ENCODE peak calls at places on chromosomes 13 and 19, in four cellular contexts. I is NCI-H2227 treated with DMSO at 0.1 percent for 48 hours, N is left ventricle myocardium inferior, W is cardiac muscle cell. L is an unnamed sample.

GRCh38 chr13:48155850-48156249 is 60.9 kb upstream of the MED4 start:
- DNase-seq in W (no peak), N (no peak), I (no peak), L (no peak)

GRCh38 chr13:75704942-75705320 is 68.8 kb downstream of the LMO7 start:
- DNase-seq in W (no peak), I (no peak), N (no peak), L (no peak)

GRCh38 chr19:4930664-4931063 is 21.4 kb downstream of the UHRF1 start:
- DNase-seq in N (no peak), W (no peak), I (no peak), L (no peak)

GRCh38 chr19:58277197-58277596 is 1.6 kb upstream of the ZNF8 start:
- DNase-seq in N (no peak), I (no peak), W (no peak), L (no peak)

GRCh38 chr19:30105316-30105715 is 163.3 kb downstream of the URI1 start:
- DNase-seq in W (no peak), N (no peak), I (no peak), L (no peak)

GRCh38 chr13:50375792-50376191 is 360.5 kb downstream of the KCNRG start:
- DNase-seq in N (no peak), I (no peak), W (no peak), L (no peak)

GRCh38 chr19:49677232-49677881 is at the start of gene PRMT1:
- DNase-seq in I (no peak), N (no peak), W (peak; percentile 65), L (peak; percentile 68)

GRCh38 chr13:68128297-68128915 is 898.3 kb upstream of the PCDH9 start:
- DNase-seq in I (no peak), N (no peak), W (no peak), L (no peak)

GRCh38 chr13:63304497-63304896 is 1888.8 kb upstream of the PCDH20 start:
- DNase-seq in W (no peak), N (no peak), I (no peak), L (no peak)

GRCh38 chr13:32951580-32951979 is 64.6 kb upstream of the KL start:
- DNase-seq in W (no peak), I (no peak), N (no peak), L (no peak)